ENCODE peak calls at places on chromosomes 4 and X, in five cellular contexts. G is CD14-positive monocyte, F is suprapubic skin, C is adrenal gland, L is chondrocyte. Z is an unnamed sample.

GRCh38 chrX:115562492-115562872 is 1.5 kb downstream of the PLS3 start:
- DNase-seq in L (no peak), F (no peak), G (no peak), C (no peak), Z (peak; percentile 21)

GRCh38 chr4:14289708-14290107 is 662.2 kb upstream of the BOD1L1 start:
- DNase-seq in L (no peak), F (no peak), G (no peak), C (no peak), Z (no peak)

GRCh38 chrX:3962511-3963350 is 249.3 kb upstream of the PRKX start:
- DNase-seq in G (no peak), C (no peak), F (no peak), L (no peak), Z (no peak)

GRCh38 chr4:22695917-22696316 is 3.2 kb downstream of the GBA3 start:
- DNase-seq in F (no peak), C (no peak), L (no peak), G (no peak), Z (no peak)

GRCh38 chr4:128558896-128559669 is 250.4 kb upstream of the JADE1 start:
- DNase-seq in F (no peak), L (no peak), G (no peak), C (no peak), Z (no peak)

GRCh38 chrX:140709421-140709846 is at the start of gene LINC00632:
- DNase-seq in F (no peak), C (no peak), G (no peak), L (no peak), Z (peak; percentile 55)

GRCh38 chr4:116055857-116056827 is 942.7 kb upstream of the NDST4 start:
- DNase-seq in F (no peak), L (no peak), G (no peak), C (no peak), Z (no peak)

GRCh38 chrX:134932528-134933217 is 58.1 kb upstream of the SMIM10 start:
- DNase-seq in F (no peak), L (no peak), G (no peak), C (no peak), Z (no peak)

GRCh38 chr4:150230556-150230955 is 152.3 kb downstream of the DCLK2 start:
- DNase-seq in L (no peak), G (no peak), F (no peak), C (no peak), Z (no peak)

GRCh38 chr4:115054836-115055235 is 58.6 kb downstream of the NDST4 start:
- DNase-seq in L (no peak), G (no peak), F (no peak), C (no peak), Z (no peak)

DNA sequence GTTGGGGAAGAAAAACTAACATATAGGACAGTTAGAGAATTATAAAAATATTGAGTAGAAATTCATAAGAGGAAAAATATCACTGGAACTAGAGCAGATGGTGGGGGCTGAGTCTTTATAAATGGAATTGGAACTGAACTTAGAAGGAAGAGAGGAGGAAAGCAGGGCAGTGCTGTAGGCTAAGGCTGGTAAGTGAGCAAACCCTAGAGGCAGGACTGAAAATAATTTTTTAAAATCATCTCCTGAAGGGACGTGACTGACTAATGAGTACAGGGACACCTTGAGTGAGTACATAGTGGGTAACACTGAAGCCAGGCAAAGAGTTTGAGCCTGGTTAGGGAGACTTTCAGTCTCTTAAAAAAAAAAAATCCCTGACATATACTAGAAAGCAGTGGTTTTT is 63.3 kb downstream of the GALNT7 start:
- DNase-seq in C (no peak), F (no peak), G (no peak), L (no peak), Z (no peak)
- TF ChIP-seq CTCF in C (no peak), F (no peak), G (peak; percentile 22), L (peak; percentile 78), Z (peak; percentile 18)

GRCh38 chr4:37879365-37879764 is 11.5 kb upstream of the TBC1D1 start:
- DNase-seq in F (no peak), G (no peak), C (no peak), L (no peak), Z (no peak)

GRCh38 chr4:37884855-37885487 is 5.9 kb upstream of the TBC1D1 start:
- DNase-seq in C (no peak), F (no peak), L (no peak), G (no peak), Z (no peak)

GRCh38 chr4:37885496-37885895 is 5.4 kb upstream of the TBC1D1 start:
- DNase-seq in L (no peak), F (no peak), G (no peak), C (peak; percentile 27), Z (no peak)

GRCh38 chr4:37882665-37883296 is 8.1 kb upstream of the TBC1D1 start:
- DNase-seq in G (no peak), L (no peak), C (peak; percentile 53), F (no peak), Z (no peak)
- TF ChIP-seq CTCF in G (peak; percentile 15), L (peak; percentile 50), C (no peak), F (no peak), Z (peak; percentile 13)

DNA sequence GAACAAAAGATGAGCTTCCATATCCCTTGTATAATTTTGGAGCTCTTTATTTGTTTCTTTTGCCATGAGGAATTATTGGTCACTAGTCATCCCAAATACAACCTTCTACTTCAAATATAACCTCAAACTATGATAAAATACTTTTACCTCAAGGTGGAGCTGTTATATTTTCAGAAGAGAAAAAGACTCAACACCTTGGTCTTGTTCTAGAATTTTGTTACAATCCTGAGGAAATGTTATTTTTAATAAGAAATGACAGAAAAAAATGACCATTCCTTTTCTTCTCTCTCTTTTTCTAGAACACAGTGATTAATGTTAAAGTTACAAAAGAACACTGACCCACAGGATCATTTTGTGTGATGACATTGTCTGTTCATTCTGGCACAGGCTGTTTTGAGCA is 159.5 kb upstream of the CTSO start:
- DNase-seq in F (no peak), G (no peak), C (no peak), L (no peak), Z (no peak)
- TF ChIP-seq CTCF in F (no peak), G (no peak), C (no peak), L (peak; percentile 76), Z (peak; percentile 16)

GRCh38 chrX:105211051-105211575 is 9.4 kb downstream of the TEX13A start:
- DNase-seq in L (no peak), G (no peak), F (no peak), C (no peak), Z (no peak)

GRCh38 chrX:105209406-105209805 is 11.1 kb downstream of the TEX13A start:
- DNase-seq in L (no peak), G (no peak), F (no peak), C (no peak), Z (no peak)

DNA sequence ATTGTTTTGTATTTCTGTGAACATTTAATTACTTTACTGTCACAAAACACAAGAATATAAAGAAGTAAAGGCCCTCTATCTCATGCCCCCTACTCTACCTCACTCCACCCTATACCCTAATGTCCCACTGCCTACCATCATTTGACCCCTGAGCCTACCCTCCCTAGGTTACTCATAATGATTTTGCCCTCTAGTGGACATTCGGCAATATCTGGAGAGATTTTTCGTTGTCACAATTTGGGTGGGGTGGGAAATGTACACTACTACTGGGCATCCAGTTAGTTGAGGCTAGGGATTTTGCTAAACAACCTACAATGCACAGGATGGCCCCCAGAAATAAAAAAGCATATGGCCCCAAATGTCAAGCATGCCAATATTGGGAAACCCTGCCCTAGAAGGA is 10.2 kb downstream of the TEX13A start:
- DNase-seq in F (no peak), L (no peak), G (no peak), C (no peak), Z (no peak)
- TF ChIP-seq CTCF in F (no peak), L (peak; percentile 34), G (no peak), C (no peak), Z (no peak)

GRCh38 chr4:161317000-161317399 is 846.8 kb downstream of the FSTL5 start:
- DNase-seq in L (no peak), C (no peak), F (no peak), G (no peak), Z (no peak)
- TF ChIP-seq CTCF in L (no peak), C (no peak), F (no peak), G (no peak), Z (no peak)

GRCh38 chrX:123562342-123563146 is 170.3 kb downstream of the THOC2 start:
- DNase-seq in C (no peak), G (no peak), F (no peak), L (no peak), Z (no peak)

GRCh38 chrX:123561439-123562215 is 171.2 kb downstream of the THOC2 start:
- DNase-seq in C (no peak), F (no peak), L (no peak), G (no peak), Z (no peak)

DNA sequence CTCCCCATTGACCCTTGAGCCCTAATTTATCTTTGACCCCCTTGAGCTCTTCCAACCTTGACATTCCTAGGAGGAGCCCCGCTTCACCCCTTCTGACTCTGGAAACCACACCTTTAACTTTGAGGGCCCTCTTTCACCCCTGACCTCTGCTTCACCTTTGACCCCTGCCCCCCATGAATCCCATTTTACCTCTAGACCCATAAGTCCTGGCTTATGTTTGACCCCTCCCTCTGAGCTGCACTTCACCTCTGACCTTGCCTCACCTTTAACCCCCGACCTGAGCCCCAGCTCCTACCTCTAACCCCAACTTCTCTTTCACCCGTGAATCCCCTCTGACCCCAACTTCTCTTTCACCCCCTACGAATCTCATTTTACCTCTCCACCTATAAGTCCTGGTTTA is 169.7 kb downstream of the THOC2 start:
- DNase-seq in C (no peak), G (no peak), F (no peak), L (no peak), Z (no peak)
- TF ChIP-seq CTCF in C (no peak), G (no peak), F (no peak), L (no peak), Z (no peak)